ENCODE peak calls at places on chromosome 11, in six cellular contexts. H is AML-193, D is left ventricle myocardium superior, Y is NCI-H2081, T is lower lobe of right lung, J is GM12891. W is an unnamed sample.

GRCh38 chr11:65445604-65446445 is 23.2 kb downstream of the NEAT1 start:
- DNase-seq in T (no peak), D (peak; percentile 59), Y (no peak), J (no peak), H (no peak), W (no peak)

GRCh38 chr11:93481279-93481678 is 61.9 kb downstream of the SMCO4 start:
- DNase-seq in J (no peak), H (no peak), Y (no peak), D (no peak), T (no peak), W (no peak)

GRCh38 chr11:40384991-40385390 is 1074.5 kb downstream of the LRRC4C start:
- DNase-seq in Y (no peak), D (no peak), J (no peak), H (no peak), T (no peak), W (no peak)

GRCh38 chr11:88329563-88330250 is 7.8 kb downstream of the CTSC start:
- DNase-seq in Y (no peak), J (no peak), D (no peak), T (no peak), H (no peak), W (no peak)

GRCh38 chr11:2570211-2570811 is 125.5 kb downstream of the KCNQ1 start:
- DNase-seq in T (peak; percentile 35), H (no peak), D (peak; percentile 16), Y (no peak), J (no peak), W (no peak)

GRCh38 chr11:128052912-128053641 is 534.3 kb downstream of the ETS1 start:
- DNase-seq in D (no peak), H (peak; percentile 7), Y (no peak), J (no peak), T (no peak), W (no peak)

GRCh38 chr11:122137081-122137793 is 21.2 kb upstream of the BLID start:
- DNase-seq in J (no peak), H (no peak), D (no peak), Y (no peak), T (no peak), W (no peak)

GRCh38 chr11:102573851-102574250 is 43.3 kb upstream of the MMP7 start:
- DNase-seq in T (no peak), D (no peak), J (no peak), H (no peak), Y (no peak), W (no peak)

GRCh38 chr11:540583-541432 is 3.5 kb downstream of the LRRC56 start:
- DNase-seq in Y (no peak), H (no peak), D (peak; percentile 18), T (peak; percentile 37), J (no peak), W (no peak)

GRCh38 chr11:35488117-35488516 is 37.3 kb downstream of the PAMR1 start:
- DNase-seq in J (no peak), H (no peak), T (no peak), D (no peak), Y (no peak), W (no peak)

GRCh38 chr11:110531056-110531756 is 101.5 kb downstream of the FDX1 start:
- DNase-seq in J (no peak), T (no peak), D (no peak), H (no peak), Y (no peak), W (no peak)

GRCh38 chr11:126585388-126586302 is 230.2 kb downstream of the ST3GAL4 start:
- DNase-seq in Y (peak; percentile 89), T (no peak), H (no peak), D (peak; percentile 71), J (no peak), W (no peak)

GRCh38 chr11:8814209-8814922 is 96.6 kb upstream of the AKIP1 start:
- DNase-seq in D (no peak), T (no peak), Y (no peak), J (no peak), H (no peak), W (peak; percentile 66)

W was measured in GM13977.